ENCODE peak calls at places on chromosomes 6 and 20, in nine cellular contexts. W is stimulated activated CD8-positive, alpha-beta memory T cell treated with anti-CD3 and anti-CD28 coated beads, Interleukin-2, amount 100 ng/mL, for 1 hour; J is psoas muscle; Z is iPS-NIHi11; O is T-helper 2 cell; B is HL-60; U is transverse colon; Y is A549; L is NCI-H510A treated with DMSO at 0.1 percent for 48 hours. C is an unnamed sample.
A peak's percentile ranks its signal among the peaks of the same experiment; 100 is the strongest.

GRCh38 chr20:63027425-63028389 is 20.9 kb upstream of the BHLHE23 start:
- DNase-seq in Y (peak; percentile 58), B (no peak), Z (peak; percentile 74), W (no peak), L (no peak), J (peak; percentile 25), O (no peak), U (no peak), C (no peak)

GRCh38 chr6:132490024-132490423 is 22.9 kb downstream of the STX7 start:
- DNase-seq in B (no peak), L (no peak), W (no peak), O (no peak), Z (no peak), Y (no peak), J (peak; percentile 51), U (peak; percentile 14), C (no peak)

GRCh38 chr6:32819729-32820128 is 2.9 kb upstream of the HLA-DOB start:
- DNase-seq in W (no peak), O (no peak), U (no peak), Z (no peak), L (no peak), J (no peak), Y (no peak), B (no peak), C (no peak)

GRCh38 chr20:51211191-51211590 is 188.3 kb upstream of the KCNG1 start:
- DNase-seq in U (peak; percentile 33), Z (no peak), J (no peak), W (no peak), B (no peak), O (no peak), Y (no peak), L (no peak), C (peak; percentile 44)

GRCh38 chr6:20700375-20700774 is 166.1 kb downstream of the CDKAL1 start:
- DNase-seq in B (no peak), J (no peak), Z (no peak), O (no peak), W (no peak), U (no peak), L (no peak), Y (no peak), C (no peak)

GRCh38 chr6:108609276-108609769 is 48.6 kb downstream of the FOXO3 start:
- DNase-seq in W (no peak), B (no peak), Y (no peak), J (no peak), L (no peak), U (no peak), O (no peak), Z (no peak), C (no peak)

GRCh38 chr6:157569543-157569942 is 188.6 kb downstream of the ZDHHC14 start:
- DNase-seq in W (no peak), B (no peak), O (no peak), U (no peak), Y (no peak), L (no peak), J (no peak), Z (no peak), C (no peak)

GRCh38 chr6:62891065-62891647 is 320.1 kb upstream of the FKBP1C start:
- DNase-seq in B (no peak), Y (no peak), U (no peak), W (no peak), L (peak; percentile 12), J (no peak), O (no peak), Z (no peak), C (no peak)

GRCh38 chr6:26175428-26176181 is 88.4 kb downstream of the HFE start:
- DNase-seq in Y (no peak), Z (peak; percentile 41), J (no peak), B (peak; percentile 58), W (no peak), O (no peak), L (peak; percentile 32), U (peak; percentile 62), C (peak; percentile 79)

GRCh38 chr20:54649511-54649962 is 174.1 kb downstream of the DOK5 start:
- DNase-seq in O (peak; percentile 41), J (peak; percentile 80), L (peak; percentile 57), B (peak; percentile 23), W (peak; percentile 7), Z (peak; percentile 76), U (peak; percentile 77), Y (peak; percentile 58), C (peak; percentile 83)

GRCh38 chr6:25138024-25138696 is 141.0 kb upstream of the CARMIL1 start:
- DNase-seq in J (peak; percentile 59), U (peak; percentile 70), O (peak; percentile 38), Y (peak; percentile 38), B (peak; percentile 56), W (peak; percentile 26), L (no peak), Z (no peak), C (peak; percentile 61)

GRCh38 chr6:22877946-22878705 is 308.8 kb downstream of the HDGFL1 start:
- DNase-seq in U (no peak), L (no peak), Y (no peak), J (no peak), O (no peak), B (no peak), Z (peak; percentile 17), W (no peak), C (no peak)

GRCh38 chr6:142947702-142948480 is 2.9 kb upstream of the HIVEP2 start:
- DNase-seq in L (no peak), Y (no peak), Z (no peak), O (no peak), J (no peak), B (no peak), W (no peak), U (no peak), C (no peak)

GRCh38 chr6:29723666-29724588 is 693 bp downstream of the HLA-F start:
- DNase-seq in W (peak; percentile 65), Z (peak; percentile 80), O (peak; percentile 75), B (no peak), U (peak; percentile 72), L (no peak), J (peak; percentile 58), Y (no peak), C (peak; percentile 73)

GRCh38 chr20:4011226-4011975 is 4.0 kb downstream of the RNF24 start:
- DNase-seq in Y (no peak), B (no peak), O (no peak), Z (no peak), U (no peak), W (no peak), J (no peak), L (no peak), C (no peak)

GRCh38 chr6:78851156-78851555 is 16.2 kb upstream of the IRAK1BP1 start:
- DNase-seq in O (no peak), B (no peak), Y (no peak), U (no peak), L (no peak), J (no peak), W (no peak), Z (no peak), C (no peak)

GRCh38 chr6:12467706-12468670 is 177.8 kb downstream of the EDN1 start:
- DNase-seq in B (no peak), Z (no peak), Y (no peak), W (no peak), L (no peak), U (no peak), O (no peak), J (no peak), C (no peak)

GRCh38 chr6:89693207-89693606 is 54.7 kb upstream of the LYRM2 start:
- DNase-seq in B (no peak), J (no peak), W (no peak), L (no peak), U (no peak), O (no peak), Y (no peak), Z (no peak), C (no peak)

GRCh38 chr20:50987493-50988210 is 29.0 kb downstream of the MOCS3 start:
- DNase-seq in Z (peak; percentile 76), U (peak; percentile 69), L (peak; percentile 82), W (peak; percentile 9), B (peak; percentile 43), J (no peak), Y (peak; percentile 76), O (peak; percentile 23), C (peak; percentile 82)

GRCh38 chr20:53208110-53208908 is 236.2 kb downstream of the TSHZ2 start:
- DNase-seq in B (no peak), J (no peak), O (no peak), Z (peak; percentile 64), L (no peak), Y (no peak), U (no peak), W (no peak), C (no peak)

GRCh38 chr20:59165389-59165785 is 1.8 kb downstream of the ZNF831 start:
- DNase-seq in B (no peak), W (no peak), O (no peak), Z (no peak), L (no peak), U (peak; percentile 48), J (no peak), Y (no peak), C (peak; percentile 63)

C was measured in colonic mucosa.